ENCODE peak calls at places on chromosomes 3 and 15, in five cellular contexts. H is HEK293T, X is HepG2, J is SK-N-SH, R is K562. N is an unnamed sample.

GRCh38 chr15:72758195-72758594 is 25.4 kb downstream of the ADPGK start:
- DNase-seq in H (no peak), X (no peak), J (no peak), R (no peak), N (no peak)

GRCh38 chr15:36798366-36798765 is 218.9 kb downstream of the CDIN1 start:
- DNase-seq in H (no peak), X (no peak), J (no peak), R (no peak), N (no peak)

GRCh38 chr3:85576091-85576690 is 617.4 kb downstream of the CADM2 start:
- DNase-seq in H (peak; percentile 49), X (peak; percentile 44), J (peak; percentile 32), R (peak; percentile 39), N (no peak)

GRCh38 chr3:128458746-128459450 is 7.8 kb downstream of the DNAJB8 start:
- DNase-seq in H (no peak), X (no peak), J (peak; percentile 79), R (no peak), N (no peak)

GRCh38 chr15:75059607-75060006 is 36.2 kb downstream of the PPCDC start:
- DNase-seq in H (no peak), X (no peak), J (no peak), R (no peak), N (no peak)

GRCh38 chr3:125437631-125438435 is 62.7 kb upstream of the ZNF148 start:
- DNase-seq in H (peak; percentile 60), X (peak; percentile 32), J (peak; percentile 54), R (peak; percentile 53), N (no peak)

GRCh38 chr3:189096092-189096491 is 75.7 kb upstream of the TPRG1 start:
- DNase-seq in H (no peak), X (no peak), J (no peak), R (no peak), N (no peak)

GRCh38 chr3:58575986-58576652 is 1.1 kb downstream of the FAM107A start:
- DNase-seq in H (no peak), X (no peak), J (peak; percentile 66), R (no peak), N (no peak)

GRCh38 chr15:68186671-68187397 is 18.3 kb downstream of the CALML4 start:
- DNase-seq in H (no peak), X (no peak), J (no peak), R (no peak), N (no peak)

GRCh38 chr3:72255736-72256559 is 471.0 kb upstream of the PROK2 start:
- DNase-seq in H (peak; percentile 25), X (no peak), J (peak; percentile 91), R (no peak), N (no peak)

GRCh38 chr15:71275566-71276354 is 160.5 kb downstream of the THSD4 start:
- DNase-seq in H (no peak), X (no peak), J (no peak), R (no peak), N (no peak)

GRCh38 chr15:89803941-89804800 is 10.5 kb downstream of the ANPEP start:
- DNase-seq in H (no peak), X (no peak), J (no peak), R (no peak), N (no peak)
- TF ChIP-seq FOXM1 in H (no peak), X (no peak), J (no peak), R (no peak), N (no peak)

GRCh38 chr3:104275199-104275598 is 1091.5 kb upstream of the ALCAM start:
- DNase-seq in H (no peak), X (no peak), J (no peak), R (no peak), N (no peak)

GRCh38 chr3:104281713-104282112 is 1085.0 kb upstream of the ALCAM start:
- DNase-seq in H (no peak), X (no peak), J (no peak), R (no peak), N (no peak)

DNA sequence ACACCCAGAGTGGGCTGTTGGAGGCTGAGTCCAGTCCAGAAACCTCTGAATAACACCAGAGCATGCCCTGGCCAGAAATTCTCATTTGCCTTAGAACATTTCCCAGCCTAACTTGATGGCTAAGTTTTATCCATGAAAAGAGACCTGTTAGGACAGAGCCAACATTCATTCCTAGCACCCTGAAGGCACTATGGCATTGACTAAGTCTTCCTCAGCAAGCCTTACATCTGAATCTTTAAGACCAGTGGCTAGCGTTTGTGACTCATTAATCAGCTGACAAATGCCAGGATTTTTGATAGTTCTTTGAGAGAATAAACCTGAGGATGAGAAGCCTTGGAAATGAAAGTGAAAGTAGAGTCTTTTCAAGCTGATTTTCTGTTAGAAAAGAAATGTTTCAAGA is 1087.1 kb upstream of the ALCAM start:
- DNase-seq in H (no peak), X (no peak), J (no peak), R (no peak), N (no peak)
- TF ChIP-seq FOXM1 in H (no peak), X (no peak), J (no peak), R (no peak), N (no peak)

GRCh38 chr3:113242091-113242581 is 30.8 kb downstream of the BOC start:
- DNase-seq in H (no peak), X (no peak), J (no peak), R (no peak), N (no peak)
- TF ChIP-seq FOXM1 in H (no peak), X (no peak), J (no peak), R (no peak), N (no peak)

GRCh38 chr3:194514626-194515025 is 27.8 kb upstream of the ATP13A3 start:
- DNase-seq in H (no peak), X (no peak), J (no peak), R (no peak), N (no peak)

GRCh38 chr3:194521514-194522260 is 34.9 kb upstream of the ATP13A3 start:
- DNase-seq in H (no peak), X (no peak), J (no peak), R (no peak), N (no peak)

GRCh38 chr3:194517333-194517732 is 30.5 kb upstream of the ATP13A3 start:
- DNase-seq in H (no peak), X (no peak), J (no peak), R (no peak), N (no peak)

GRCh38 chr3:194522579-194523046 is 35.8 kb upstream of the ATP13A3 start:
- DNase-seq in H (no peak), X (no peak), J (no peak), R (no peak), N (no peak)

DNA sequence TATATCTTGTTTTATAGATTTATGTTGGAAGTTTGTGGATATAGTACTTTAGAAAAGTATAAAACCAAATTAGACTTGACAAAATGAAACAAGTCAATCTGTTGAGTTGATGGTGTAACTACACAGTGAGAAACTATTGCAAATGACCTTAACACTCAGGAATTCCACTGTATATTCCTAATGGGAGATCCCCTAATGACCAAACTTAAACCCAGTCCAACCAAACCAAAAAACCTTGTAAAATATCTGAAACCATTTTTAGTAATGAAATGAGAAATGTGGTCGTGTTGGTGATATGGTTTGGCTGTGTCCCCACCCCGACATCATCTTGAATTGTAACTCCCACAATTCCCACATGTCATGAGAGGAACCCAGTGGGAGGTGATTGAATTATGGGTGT is 31.9 kb upstream of the ATP13A3 start:
- DNase-seq in H (no peak), X (no peak), J (no peak), R (no peak), N (no peak)
- TF ChIP-seq FOXM1 in H (no peak), X (no peak), J (no peak), R (no peak), N (no peak)

GRCh38 chr3:33385423-33385822 is 54.8 kb downstream of the UBP1 start:
- DNase-seq in H (no peak), X (no peak), J (no peak), R (peak; percentile 63), N (no peak)
- TF ChIP-seq FOXM1 in H (no peak), X (no peak), J (no peak), R (no peak), N (no peak)

GRCh38 chr3:147410518-147411234 is 1.5 kb downstream of the ZIC1 start:
- DNase-seq in H (no peak), X (no peak), J (no peak), R (no peak), N (no peak)
- TF ChIP-seq FOXM1 in H (no peak), X (no peak), J (no peak), R (no peak), N (no peak)

GRCh38 chr15:88730751-88731150 is 72.5 kb upstream of the ACAN start:
- DNase-seq in H (no peak), X (no peak), J (no peak), R (no peak), N (no peak)

GRCh38 chr15:88725305-88726220 is 77.7 kb upstream of the ACAN start:
- DNase-seq in H (no peak), X (no peak), J (no peak), R (no peak), N (no peak)

GRCh38 chr15:88735212-88735611 is 68.0 kb upstream of the ACAN start:
- DNase-seq in H (no peak), X (no peak), J (no peak), R (no peak), N (no peak)

GRCh38 chr15:88727439-88727838 is 75.8 kb upstream of the ACAN start:
- DNase-seq in H (no peak), X (no peak), J (no peak), R (no peak), N (no peak)

GRCh38 chr15:88729581-88729980 is 73.7 kb upstream of the ACAN start:
- DNase-seq in H (no peak), X (no peak), J (no peak), R (no peak), N (no peak)
- TF ChIP-seq FOXM1 in H (no peak), X (no peak), J (no peak), R (no peak), N (no peak)

GRCh38 chr3:64398431-64398830 is 173.2 kb upstream of the PRICKLE2 start:
- DNase-seq in H (no peak), X (no peak), J (no peak), R (no peak), N (no peak)
- TF ChIP-seq FOXM1 in H (no peak), X (no peak), J (no peak), R (no peak), N (no peak)

DNA sequence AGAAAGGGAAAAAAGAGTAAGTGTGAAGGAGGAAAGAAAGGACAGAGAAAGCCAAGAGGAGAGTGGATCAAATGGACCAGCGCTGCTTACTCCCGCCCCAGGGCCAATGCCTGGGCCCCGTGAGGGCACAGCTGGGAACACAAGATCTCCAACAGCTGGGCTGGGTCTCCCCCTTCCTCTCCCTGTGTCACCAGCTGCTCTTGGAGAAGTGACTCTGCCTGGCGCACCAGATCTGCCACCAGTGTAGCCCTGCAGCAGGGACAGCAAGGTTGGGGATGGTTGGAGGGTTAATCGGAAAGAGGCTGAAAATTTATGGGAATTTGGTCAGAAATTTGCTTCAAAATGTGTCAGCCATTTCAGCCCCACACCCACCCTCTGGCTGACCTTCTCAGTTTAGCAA is 8.4 kb downstream of the CDAN1 start:
- DNase-seq in H (no peak), X (no peak), J (peak; percentile 36), R (no peak), N (no peak)
- TF ChIP-seq FOXM1 in H (no peak), X (no peak), J (no peak), R (no peak), N (no peak)